ENCODE peak calls at places on chromosomes 13 and 19, in seven cellular contexts. G is K562, J is A549, T is tibial nerve, M is GM12878, R is suprapubic skin, N is ovary. P is an unnamed sample.

GRCh38 chr13:113742000-113742441 is 17.0 kb upstream of the TMEM255B start:
- DNase-seq in G (peak; percentile 50), J (peak; percentile 24), T (peak; percentile 48), M (no peak), R (no peak), N (no peak), P (no peak)

GRCh38 chr19:45971260-45971902 is 2.3 kb downstream of the NOVA2 start:
- DNase-seq in G (no peak), J (no peak), T (no peak), M (no peak), R (no peak), N (no peak), P (no peak)

GRCh38 chr13:76643596-76643995 is 242.6 kb downstream of the KCTD12 start:
- DNase-seq in G (no peak), J (no peak), T (no peak), M (no peak), R (no peak), N (no peak), P (no peak)

GRCh38 chr19:23263870-23264590 is 13.8 kb upstream of the ZNF724 start:
- DNase-seq in G (no peak), J (no peak), T (peak; percentile 11), M (no peak), R (peak; percentile 1), N (no peak), P (no peak)

GRCh38 chr19:44623080-44623479 is 9.7 kb downstream of the IGSF23 start:
- DNase-seq in G (no peak), J (no peak), T (no peak), M (no peak), R (no peak), N (no peak), P (peak; percentile 52)

GRCh38 chr19:38434549-38435051 is 1.1 kb downstream of the RYR1 start:
- DNase-seq in G (peak; percentile 81), J (no peak), T (peak; percentile 22), M (no peak), R (no peak), N (no peak), P (no peak)

GRCh38 chr19:16338470-16339360 is 14.1 kb downstream of the KLF2 start:
- DNase-seq in G (no peak), J (peak; percentile 72), T (no peak), M (peak; percentile 59), R (no peak), N (no peak), P (peak; percentile 69)

GRCh38 chr13:51887441-51887840 is 25.7 kb downstream of the CCDC70 start:
- DNase-seq in G (no peak), J (no peak), T (no peak), M (no peak), R (no peak), N (no peak), P (no peak)

GRCh38 chr19:16325161-16325527 is 518 bp downstream of the KLF2 start:
- DNase-seq in G (peak; percentile 55), J (peak; percentile 41), T (no peak), M (no peak), R (no peak), N (peak; percentile 42), P (peak; percentile 55)

GRCh38 chr19:35266904-35267817 is 1.6 kb upstream of the USF2 start:
- DNase-seq in G (peak; percentile 65), J (peak; percentile 56), T (peak; percentile 40), M (no peak), R (no peak), N (peak; percentile 68), P (peak; percentile 55)

GRCh38 chr19:8501547-8501946 is 893 bp downstream of the PRAM1 start:
- DNase-seq in G (no peak), J (no peak), T (no peak), M (no peak), R (no peak), N (no peak), P (no peak)

GRCh38 chr19:32407004-32407992 is 1.7 kb downstream of the DPY19L3 start:
- DNase-seq in G (peak; percentile 75), J (no peak), T (no peak), M (no peak), R (no peak), N (peak; percentile 61), P (no peak)

GRCh38 chr13:38687246-38688229 is 661 bp downstream of the FREM2 start:
- DNase-seq in G (no peak), J (peak; percentile 11), T (no peak), M (no peak), R (no peak), N (peak; percentile 20), P (peak; percentile 33)

GRCh38 chr19:45798995-45799517 is 6.4 kb upstream of the DMWD start:
- DNase-seq in G (peak; percentile 72), J (peak; percentile 68), T (peak; percentile 65), M (peak; percentile 23), R (no peak), N (peak; percentile 65), P (peak; percentile 47)

GRCh38 chr19:55253842-55254624 is 4.8 kb downstream of the PPP6R1 start:
- DNase-seq in G (no peak), J (no peak), T (no peak), M (peak; percentile 77), R (peak; percentile 69), N (no peak), P (no peak)

GRCh38 chr13:98938801-98939200 is 39.1 kb downstream of the DOCK9 start:
- DNase-seq in G (no peak), J (no peak), T (no peak), M (no peak), R (no peak), N (no peak), P (no peak)

GRCh38 chr19:39254539-39255345 is 6.1 kb upstream of the IFNL4 start:
- DNase-seq in G (peak; percentile 95), J (no peak), T (no peak), M (no peak), R (no peak), N (no peak), P (no peak)

GRCh38 chr19:29247912-29248311 is 35.0 kb upstream of the UQCRFS1 start:
- DNase-seq in G (no peak), J (no peak), T (no peak), M (no peak), R (no peak), N (no peak), P (no peak)

GRCh38 chr19:19259741-19260140 is 13.4 kb downstream of the TM6SF2 start:
- DNase-seq in G (peak; percentile 51), J (peak; percentile 71), T (no peak), M (no peak), R (no peak), N (no peak), P (no peak)

GRCh38 chr19:44643605-44644390 is at the start of gene PVR:
- DNase-seq in G (peak; percentile 58), J (peak; percentile 91), T (no peak), M (no peak), R (no peak), N (peak; percentile 71), P (peak; percentile 86)

GRCh38 chr13:98528663-98529064 is 48.2 kb downstream of the STK24 start:
- DNase-seq in G (no peak), J (no peak), T (no peak), M (no peak), R (no peak), N (no peak), P (no peak)

GRCh38 chr19:15671891-15672579 is 852 bp upstream of the CYP4F12 start:
- DNase-seq in G (no peak), J (no peak), T (no peak), M (no peak), R (no peak), N (no peak), P (no peak)

DNA sequence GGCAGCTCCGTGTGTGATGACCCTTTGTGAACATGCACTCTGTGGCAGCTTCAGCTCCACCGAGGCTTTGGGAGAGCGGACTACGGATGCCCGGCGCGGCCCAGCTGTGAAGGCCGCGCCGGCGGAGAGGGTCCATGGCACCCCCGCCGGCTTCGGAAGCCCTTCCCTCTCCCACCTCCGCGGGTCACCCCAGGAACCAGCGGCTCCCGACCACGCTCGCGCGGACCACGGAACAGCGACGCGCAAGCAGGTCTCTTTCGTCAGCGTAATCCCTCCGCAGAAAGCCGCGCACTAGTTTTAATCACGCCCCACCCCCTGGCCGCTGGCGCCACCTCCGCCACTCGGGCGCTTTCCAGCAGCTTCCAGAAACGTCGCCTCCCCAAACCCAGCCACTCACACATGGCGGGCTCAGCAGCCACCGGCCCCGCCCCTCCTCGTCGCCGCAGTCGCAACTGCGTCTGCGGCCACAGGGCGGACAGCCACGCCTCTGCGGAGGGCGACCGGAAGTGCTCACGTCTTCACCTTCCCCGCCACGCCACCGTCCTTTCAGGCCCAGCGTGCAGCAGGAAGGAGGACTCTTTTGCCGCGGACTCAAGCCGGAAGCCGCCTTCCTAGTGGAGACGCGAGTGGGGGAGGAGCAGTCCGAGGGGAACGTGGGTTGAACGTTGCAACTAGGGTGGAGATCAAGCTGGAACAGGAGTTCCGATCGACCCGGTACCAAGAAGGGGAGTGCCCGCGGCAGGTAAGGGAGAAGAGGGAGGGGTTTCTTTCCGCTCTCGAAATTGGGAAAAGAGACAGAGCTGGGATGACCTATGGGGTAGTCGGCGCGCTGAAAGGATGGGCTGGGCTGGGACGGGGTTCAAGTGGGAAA is at the start of gene USPL1:
- DNase-seq in G (peak; percentile 96), J (peak; percentile 99), T (peak; percentile 95), M (peak; percentile 96), R (peak; percentile 98), N (peak; percentile 96), P (peak; percentile 99)
- TF ChIP-seq EP300 in G (no peak), J (no peak), T (peak; percentile 100), M (peak; percentile 95), R (peak; percentile 54), N (peak; percentile 84), P (peak; percentile 22)

GRCh38 chr19:1455002-1455335 is 5.0 kb downstream of the APC2 start:
- DNase-seq in G (peak; percentile 64), J (no peak), T (no peak), M (no peak), R (no peak), N (no peak), P (no peak)
- H3K27ac ChIP-seq in G (no peak overlapping the region), J (no peak overlapping the region), T (no peak overlapping the region), M (no peak overlapping the region), R (peak overlapping the region; percentile 42), N (no peak overlapping the region), P (no peak overlapping the region)

GRCh38 chr19:6424939-6425731 is 524 bp upstream of the KHSRP start:
- DNase-seq in G (peak; percentile 100), J (peak; percentile 100), T (peak; percentile 100), M (peak; percentile 100), R (peak; percentile 100), N (peak; percentile 100), P (peak; percentile 100)

GRCh38 chr19:6423499-6424189 is 967 bp downstream of the KHSRP start:
- DNase-seq in G (peak; percentile 76), J (no peak), T (no peak), M (no peak), R (no peak), N (peak; percentile 26), P (no peak)

GRCh38 chr19:6425732-6426686 is 1.4 kb upstream of the KHSRP start:
- DNase-seq in G (peak; percentile 46), J (no peak), T (no peak), M (no peak), R (no peak), N (peak; percentile 31), P (no peak)

GRCh38 chr19:6427131-6427530 is 2.5 kb upstream of the KHSRP start:
- DNase-seq in G (no peak), J (no peak), T (no peak), M (no peak), R (no peak), N (no peak), P (peak; percentile 77)

GRCh38 chr19:6424190-6424938 is at the start of gene KHSRP:
- DNase-seq in G (peak; percentile 58), J (no peak), T (no peak), M (no peak), R (no peak), N (peak; percentile 23), P (no peak)
- TF ChIP-seq POLR2A in G (peak; percentile 76), J (peak; percentile 53), T (peak; percentile 70), M (peak; percentile 93), R (no peak), N (peak; percentile 70), P (no peak)

GRCh38 chr19:27793128-27793643 is 1419.8 kb downstream of the UQCRFS1 start:
- DNase-seq in G (peak; percentile 84), J (peak; percentile 98), T (peak; percentile 63), M (peak; percentile 61), R (no peak), N (peak; percentile 49), P (peak; percentile 54)
- TF ChIP-seq EP300 in G (no peak), J (no peak), T (no peak), M (no peak), R (no peak), N (no peak), P (no peak)